ENCODE peak calls at places on chromosomes 11 and 22, in ten cellular contexts. Z is lower lobe of right lung; G is activated CD8-positive, alpha-beta memory T cell treated with anti-CD3 and anti-CD28 coated beads for 4 hours; A is ELR; N is HepG2; D is kidney; X is H7; P is ACHN; S is RWPE1; E is ovary. K is an unnamed sample.
A peak's percentile ranks its signal among the peaks of the same experiment; 100 is the strongest.

GRCh38 chr11:110130642-110131238 is 37.5 kb downstream of the ZC3H12C start:
- DNase-seq in Z (no peak), G (no peak), A (no peak), N (no peak), D (no peak), X (no peak), P (no peak), S (peak; percentile 18), E (no peak), K (no peak)

GRCh38 chr11:44515085-44515484 is 50.4 kb upstream of the CD82 start:
- DNase-seq in Z (no peak), G (no peak), A (no peak), N (no peak), D (no peak), X (no peak), P (no peak), S (no peak), E (no peak), K (no peak)

GRCh38 chr11:127656266-127656879 is 655.8 kb upstream of the KIRREL3 start:
- DNase-seq in Z (no peak), G (no peak), A (no peak), N (no peak), D (no peak), X (no peak), P (no peak), S (no peak), E (no peak), K (no peak)

GRCh38 chr11:84721561-84721961 is 905.6 kb downstream of the DLG2 start:
- DNase-seq in Z (no peak), G (no peak), A (no peak), N (no peak), D (no peak), X (no peak), P (no peak), S (no peak), E (no peak), K (no peak)

GRCh38 chr11:34604216-34604615 is 16.7 kb upstream of the EHF start:
- DNase-seq in Z (no peak), G (no peak), A (peak; percentile 6), N (no peak), D (no peak), X (no peak), P (no peak), S (no peak), E (no peak), K (no peak)

GRCh38 chr11:17803751-17804334 is 69.3 kb downstream of the KCNC1 start:
- DNase-seq in Z (no peak), G (no peak), A (no peak), N (no peak), D (no peak), X (no peak), P (no peak), S (no peak), E (no peak), K (no peak)

GRCh38 chr11:134634897-134635831 is 223.1 kb upstream of the B3GAT1 start:
- DNase-seq in Z (no peak), G (no peak), A (no peak), N (no peak), D (peak; percentile 41), X (peak; percentile 75), P (no peak), S (no peak), E (no peak), K (no peak)

GRCh38 chr11:133692371-133692770 is 152.9 kb downstream of the SPATA19 start:
- DNase-seq in Z (no peak), G (no peak), A (no peak), N (no peak), D (no peak), X (no peak), P (no peak), S (no peak), E (no peak), K (no peak)

GRCh38 chr11:15195454-15196200 is 80.9 kb downstream of the INSC start:
- DNase-seq in Z (no peak), G (no peak), A (peak; percentile 7), N (peak; percentile 55), D (no peak), X (no peak), P (peak; percentile 71), S (no peak), E (no peak), K (no peak)

GRCh38 chr22:26383968-26384576 is 45.0 kb upstream of the ASPHD2 start:
- DNase-seq in Z (no peak), G (no peak), A (no peak), N (no peak), D (no peak), X (no peak), P (no peak), S (no peak), E (no peak), K (no peak)

GRCh38 chr11:14638561-14638960 is 5.0 kb upstream of the PDE3B start:
- DNase-seq in Z (no peak), G (no peak), A (no peak), N (no peak), D (no peak), X (no peak), P (no peak), S (no peak), E (no peak), K (no peak)

GRCh38 chr11:119717839-119718534 is 11.0 kb downstream of the NECTIN1 start:
- DNase-seq in Z (no peak), G (no peak), A (no peak), N (peak; percentile 13), D (no peak), X (no peak), P (no peak), S (no peak), E (no peak), K (no peak)

GRCh38 chr11:68780829-68781228 is 29.5 kb upstream of the TESMIN start:
- DNase-seq in Z (peak; percentile 77), G (no peak), A (peak; percentile 19), N (no peak), D (no peak), X (peak; percentile 93), P (no peak), S (no peak), E (no peak), K (no peak)

GRCh38 chr22:45757068-45757467 is 85.4 kb downstream of the ATXN10 start:
- DNase-seq in Z (no peak), G (no peak), A (no peak), N (no peak), D (peak; percentile 74), X (peak; percentile 77), P (no peak), S (no peak), E (peak; percentile 50), K (peak; percentile 41)

GRCh38 chr11:121721961-121722360 is 269.2 kb upstream of the SORL1-AS1 start:
- DNase-seq in Z (no peak), G (no peak), A (no peak), N (no peak), D (no peak), X (no peak), P (no peak), S (no peak), E (no peak), K (no peak)

GRCh38 chr11:114366331-114367243 is 33.7 kb downstream of the C11orf71 start:
- DNase-seq in Z (no peak), G (no peak), A (peak; percentile 96), N (no peak), D (no peak), X (no peak), P (peak; percentile 83), S (peak; percentile 13), E (no peak), K (peak; percentile 63)

GRCh38 chr11:68969386-68969785 is 11.4 kb downstream of the MRGPRD start:
- DNase-seq in Z (peak; percentile 15), G (no peak), A (no peak), N (no peak), D (peak; percentile 37), X (no peak), P (no peak), S (no peak), E (no peak), K (no peak)

GRCh38 chr11:20397281-20397680 is 9.8 kb downstream of the PRMT3 start:
- DNase-seq in Z (no peak), G (no peak), A (peak; percentile 67), N (peak; percentile 35), D (no peak), X (peak; percentile 26), P (peak; percentile 64), S (peak; percentile 26), E (no peak), K (peak; percentile 23)

GRCh38 chr11:46505741-46506485 is 87.9 kb downstream of the AMBRA1 start:
- DNase-seq in Z (no peak), G (no peak), A (no peak), N (no peak), D (no peak), X (no peak), P (no peak), S (no peak), E (no peak), K (no peak)

GRCh38 chr11:66651011-66651410 is 12.5 kb downstream of the RBM4 start:
- DNase-seq in Z (no peak), G (no peak), A (peak; percentile 35), N (no peak), D (no peak), X (no peak), P (no peak), S (no peak), E (no peak), K (peak; percentile 24)

GRCh38 chr11:120125005-120125404 is 12.9 kb downstream of the TRIM29 start:
- DNase-seq in Z (peak; percentile 25), G (no peak), A (peak; percentile 65), N (peak; percentile 37), D (peak; percentile 84), X (no peak), P (no peak), S (no peak), E (no peak), K (peak; percentile 34)

GRCh38 chr11:27162237-27162636 is 121.6 kb downstream of the BBOX1 start:
- DNase-seq in Z (no peak), G (no peak), A (no peak), N (no peak), D (no peak), X (no peak), P (no peak), S (no peak), E (no peak), K (no peak)

GRCh38 chr11:126337472-126338241 is 17.8 kb upstream of the ST3GAL4 start:
- DNase-seq in Z (no peak), G (no peak), A (no peak), N (peak; percentile 49), D (no peak), X (no peak), P (no peak), S (no peak), E (no peak), K (no peak)

GRCh38 chr11:72634016-72634415 is 40.2 kb downstream of the PDE2A start:
- DNase-seq in Z (no peak), G (no peak), A (no peak), N (no peak), D (no peak), X (no peak), P (no peak), S (no peak), E (no peak), K (no peak)

GRCh38 chr22:27210111-27210739 is 552.8 kb downstream of the MIAT start:
- DNase-seq in Z (no peak), G (no peak), A (no peak), N (no peak), D (no peak), X (no peak), P (no peak), S (no peak), E (no peak), K (no peak)

GRCh38 chr11:94674005-94674491 is 94.1 kb upstream of the AMOTL1 start:
- DNase-seq in Z (no peak), G (no peak), A (no peak), N (no peak), D (no peak), X (no peak), P (no peak), S (peak; percentile 59), E (no peak), K (no peak)

GRCh38 chr11:123545726-123546125 is 108.7 kb downstream of the SCN3B start:
- DNase-seq in Z (no peak), G (no peak), A (no peak), N (no peak), D (no peak), X (no peak), P (no peak), S (no peak), E (no peak), K (no peak)

GRCh38 chr11:69512790-69513189 is 31.3 kb downstream of the LINC01488 start:
- DNase-seq in Z (peak; percentile 39), G (no peak), A (no peak), N (no peak), D (peak; percentile 51), X (peak; percentile 28), P (no peak), S (no peak), E (no peak), K (no peak)